ENCODE peak calls at places on chromosomes 16 and 17, in six cellular contexts. M, B, C, L, O and F are unnamed samples.

GRCh38 chr17:42928714-42929496 is 28.3 kb downstream of the G6PC1 start:
- DNase-seq in M (peak; percentile 58), B (peak; percentile 45), C (peak; percentile 52), L (peak; percentile 31), O (no peak), F (peak; percentile 55)

GRCh38 chr16:61564741-61565140 is 471.5 kb downstream of the CDH8 start:
- DNase-seq in M (no peak), B (no peak), C (no peak), L (no peak), O (no peak), F (no peak)

GRCh38 chr17:43671755-43672502 is 10.2 kb upstream of the MEOX1 start:
- DNase-seq in M (no peak), B (no peak), C (no peak), L (no peak), O (no peak), F (no peak)

GRCh38 chr17:34596897-34597296 is 17.5 kb downstream of the TMEM132E start:
- DNase-seq in M (no peak), B (no peak), C (no peak), L (no peak), O (no peak), F (no peak)

GRCh38 chr16:57262841-57263584 is 18.0 kb downstream of the ARL2BP start:
- DNase-seq in M (no peak), B (no peak), C (no peak), L (no peak), O (no peak), F (no peak)

GRCh38 chr17:49454050-49454449 is 39.4 kb upstream of the PHB1 start:
- DNase-seq in M (peak; percentile 39), B (no peak), C (no peak), L (no peak), O (peak; percentile 23), F (no peak)

GRCh38 chr16:84694980-84695379 is 4.8 kb upstream of the USP10 start:
- DNase-seq in M (no peak), B (no peak), C (no peak), L (no peak), O (no peak), F (no peak)

GRCh38 chr16:86307518-86307903 is 202.8 kb upstream of the FOXF1 start:
- DNase-seq in M (peak; percentile 22), B (no peak), C (no peak), L (no peak), O (no peak), F (no peak)

GRCh38 chr17:29613371-29613837 is 9.3 kb downstream of the CORO6 start:
- DNase-seq in M (peak; percentile 83), B (no peak), C (no peak), L (peak; percentile 93), O (peak; percentile 95), F (peak; percentile 50)
- H3K4me3 ChIP-seq in M (peak overlapping the region; percentile 24), B (peak overlapping the region; percentile 30), C (no peak overlapping the region), L (no peak overlapping the region), O (peak overlapping the region; percentile 13), F (peak overlapping the region; percentile 25)

GRCh38 chr16:69709456-69710084 is 16.8 kb downstream of the NQO1 start:
- DNase-seq in M (peak; percentile 52), B (peak; percentile 15), C (no peak), L (no peak), O (no peak), F (peak; percentile 13)
- TF ChIP-seq CTCF in M (peak; percentile 47), B (peak; percentile 64), C (peak; percentile 60), L (peak; percentile 73), O (peak; percentile 82), F (peak; percentile 51)

GRCh38 chr16:81210807-81211206 is 27.7 kb upstream of the BCO1 start:
- DNase-seq in M (no peak), B (no peak), C (no peak), L (no peak), O (no peak), F (no peak)

GRCh38 chr16:81201267-81201666 is 37.2 kb upstream of the BCO1 start:
- DNase-seq in M (peak; percentile 38), B (no peak), C (no peak), L (no peak), O (no peak), F (no peak)

GRCh38 chr16:81207076-81207475 is 31.4 kb upstream of the BCO1 start:
- DNase-seq in M (no peak), B (no peak), C (no peak), L (no peak), O (no peak), F (no peak)

DNA sequence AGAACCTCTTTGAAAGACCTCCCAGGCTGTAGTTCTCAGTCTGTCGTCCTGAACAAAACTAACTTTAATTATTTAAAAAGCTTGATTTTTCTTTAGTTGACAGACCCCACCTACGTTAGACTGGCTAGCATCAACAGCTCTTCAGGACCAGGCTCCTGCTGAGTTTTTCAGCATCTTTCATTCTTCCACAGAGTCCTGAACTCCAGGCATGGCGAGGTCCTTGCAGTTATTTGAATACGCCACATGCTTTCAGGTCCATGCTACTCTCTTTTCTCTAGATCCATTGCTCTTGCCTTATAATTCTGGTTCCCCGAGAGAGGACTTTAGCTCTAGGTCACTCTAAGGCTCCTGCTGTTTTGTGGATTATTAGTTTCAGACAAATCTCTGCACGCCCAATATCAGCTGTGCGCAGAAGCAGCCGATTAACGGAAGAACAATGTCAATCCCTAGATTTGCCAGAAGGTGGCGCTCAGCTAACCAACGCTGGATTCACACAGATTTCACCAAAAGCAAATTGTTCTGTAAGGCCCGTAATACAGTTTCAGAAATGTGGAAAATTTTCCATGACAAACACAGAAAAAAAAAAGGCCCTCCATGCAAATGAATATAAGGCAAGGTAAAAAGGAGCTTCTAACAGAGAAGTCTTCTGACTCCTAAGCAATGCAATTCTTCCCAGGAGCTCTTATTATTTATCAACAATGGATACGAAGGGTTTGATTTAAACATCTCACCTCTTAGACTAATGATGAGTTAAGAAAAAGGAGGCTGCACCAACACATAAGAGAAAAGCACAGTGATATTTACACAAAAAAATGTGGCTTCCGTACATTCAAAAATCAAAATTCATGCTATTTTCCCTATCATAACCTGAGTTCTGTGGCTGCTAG is 33.5 kb upstream of the BCO1 start:
- DNase-seq in M (peak; percentile 48), B (peak; percentile 11), C (peak; percentile 27), L (no peak), O (no peak), F (peak; percentile 12)
- H3K4me3 ChIP-seq in M (no peak overlapping the region), B (no peak overlapping the region), C (no peak overlapping the region), L (no peak overlapping the region), O (no peak overlapping the region), F (no peak overlapping the region)

DNA sequence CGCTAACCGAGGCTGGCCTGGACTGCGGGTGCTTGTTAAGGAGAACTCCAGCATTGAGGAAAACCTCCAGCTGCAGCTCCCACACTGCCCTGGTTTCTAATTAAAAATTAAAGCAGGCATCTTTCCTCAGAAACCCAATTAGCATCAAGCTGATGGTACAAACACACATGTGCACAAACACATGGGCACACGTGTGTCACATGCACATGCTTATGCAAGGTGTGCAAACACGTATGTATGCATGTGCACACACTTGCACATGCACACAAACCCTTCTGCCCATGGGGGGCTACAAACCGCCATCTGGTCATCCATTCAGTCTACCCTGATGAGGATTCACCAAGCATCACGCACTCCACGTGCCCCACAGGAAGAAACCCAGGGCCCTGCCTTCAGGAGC is 182.5 kb downstream of the ZNF423 start:
- DNase-seq in M (no peak), B (no peak), C (no peak), L (no peak), O (no peak), F (no peak)
- TF ChIP-seq CTCF in M (no peak), B (no peak), C (no peak), L (no peak), O (no peak), F (no peak)

DNA sequence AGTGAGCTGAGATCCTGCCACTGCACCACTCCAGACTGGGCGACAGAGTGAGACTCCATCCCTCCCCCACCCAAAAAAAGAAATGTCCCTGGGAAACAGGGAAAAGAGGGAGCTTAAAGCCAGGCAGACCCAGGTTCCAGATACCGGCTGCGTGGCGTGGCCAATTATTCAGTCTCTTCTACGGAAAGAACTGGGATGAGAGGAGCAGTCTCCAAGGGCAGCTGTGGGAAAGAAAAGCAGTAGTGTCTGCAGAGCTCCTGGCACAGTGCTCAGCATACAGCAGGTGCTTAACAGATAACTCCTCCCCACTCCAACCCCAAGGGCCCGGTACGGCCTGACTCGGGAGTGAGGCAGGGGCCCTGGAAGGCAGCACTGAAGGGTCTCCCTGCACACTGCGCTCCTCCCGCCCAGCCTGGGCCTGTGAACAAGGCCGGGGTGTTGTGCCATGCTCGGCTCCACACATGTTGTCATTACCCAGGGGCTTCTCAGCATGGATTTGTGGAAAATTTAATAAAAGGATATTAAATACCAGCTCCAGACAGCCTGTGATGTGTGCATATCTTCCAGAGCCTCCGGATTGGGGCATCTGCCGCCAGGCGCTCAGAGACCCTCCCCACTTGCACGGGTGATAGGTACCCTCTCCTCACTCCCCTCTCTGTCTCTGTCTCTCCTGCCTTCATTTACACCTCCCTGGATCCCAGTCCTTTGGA is 17.6 kb upstream of the SPPL2C start:
- DNase-seq in M (no peak), B (no peak), C (no peak), L (no peak), O (no peak), F (no peak)
- H3K4me3 ChIP-seq in M (no peak overlapping the region), B (no peak overlapping the region), C (no peak overlapping the region), L (no peak overlapping the region), O (no peak overlapping the region), F (no peak overlapping the region)

GRCh38 chr17:65942592-65942991 is 249.3 kb downstream of the CEP112 start:
- DNase-seq in M (no peak), B (no peak), C (no peak), L (no peak), O (no peak), F (no peak)

GRCh38 chr17:65936013-65936412 is 255.9 kb downstream of the CEP112 start:
- DNase-seq in M (peak; percentile 33), B (no peak), C (no peak), L (no peak), O (no peak), F (no peak)

DNA sequence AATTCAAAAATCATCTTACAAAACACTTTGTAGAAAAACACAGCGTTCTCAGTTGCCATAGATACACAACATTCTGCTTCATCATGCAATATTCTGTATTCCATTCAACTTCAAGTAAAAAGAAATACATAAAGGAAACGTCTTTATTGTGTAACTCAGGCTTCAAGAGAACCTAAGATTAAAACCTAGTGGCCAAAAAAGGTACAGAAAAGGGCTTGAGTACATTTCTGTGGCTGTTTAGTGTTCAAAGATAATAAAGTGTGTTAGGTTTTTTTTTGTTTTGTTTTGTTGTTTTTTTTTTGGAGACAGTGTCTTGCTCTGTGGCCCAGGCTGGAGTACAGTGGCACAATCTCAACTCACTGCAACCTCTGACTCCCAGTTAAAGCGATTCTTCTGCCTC is 250.4 kb downstream of the CEP112 start:
- DNase-seq in M (no peak), B (no peak), C (no peak), L (no peak), O (no peak), F (no peak)
- TF ChIP-seq CTCF in M (no peak), B (no peak), C (peak; percentile 9), L (no peak), O (no peak), F (no peak)

DNA sequence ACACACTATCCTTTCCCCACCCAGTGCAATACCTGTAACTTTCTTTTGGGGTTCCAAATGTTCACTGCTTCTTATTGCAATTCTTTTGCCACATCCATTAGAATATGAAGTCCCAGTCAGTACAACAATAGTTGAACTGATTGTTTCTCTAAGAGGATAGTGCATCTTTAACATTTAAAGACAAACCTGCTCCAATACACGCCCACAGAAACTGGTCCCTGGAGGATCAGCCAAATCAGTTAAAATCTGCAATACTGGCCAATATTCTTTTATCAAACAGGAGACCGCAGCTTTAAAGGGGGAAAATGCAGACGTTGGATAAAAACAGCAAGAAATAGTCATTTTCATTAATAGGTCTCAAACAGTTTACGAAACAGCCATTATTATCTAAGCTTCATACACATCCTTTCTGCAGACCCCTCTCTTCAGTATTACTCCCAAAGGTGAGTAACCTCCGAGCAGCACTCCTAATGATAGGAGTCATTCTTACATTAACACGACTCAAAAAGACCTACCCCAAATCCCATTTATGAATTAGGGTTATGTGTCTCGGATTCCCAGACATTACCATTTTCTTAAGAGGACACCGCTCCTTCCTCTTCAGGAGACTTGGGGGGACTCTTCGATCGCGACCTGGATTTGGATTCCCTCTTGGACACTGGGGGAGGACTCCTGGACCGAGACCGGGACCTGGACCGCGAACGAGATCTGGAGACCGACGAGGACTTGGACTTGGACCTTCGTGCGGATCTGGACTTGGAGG is 1.4 kb downstream of the SRSF2 start:
- DNase-seq in M (no peak), B (no peak), C (no peak), L (no peak), O (no peak), F (no peak)
- H3K4me3 ChIP-seq in M (peak overlapping the region; percentile 84), B (peak overlapping the region; percentile 87), C (peak overlapping the region; percentile 96), L (peak overlapping the region; percentile 96), O (peak overlapping the region; percentile 90), F (peak overlapping the region; percentile 99)